ENCODE peak calls at places on chromosomes 13 and 19, in four cellular contexts. One of them, this sample, is unnamed.

GRCh38 chr19:5038631-5039271 is 69.8 kb downstream of the KDM4B start:
- DNase-seq in HepG2: peak
- DNase-seq in K562: peak
- DNase-seq in GM12878: no peak
- DNase-seq in this sample: peak

GRCh38 chr19:53432088-53432661 is 391 bp downstream of the ZNF761 start:
- DNase-seq in HepG2: no peak
- DNase-seq in K562: peak
- DNase-seq in GM12878: no peak
- DNase-seq in this sample: peak

GRCh38 chr13:83221256-83221655 is 661.0 kb downstream of the SLITRK1 start:
- DNase-seq in HepG2: no peak
- DNase-seq in K562: no peak
- DNase-seq in GM12878: no peak
- DNase-seq in this sample: no peak

GRCh38 chr13:32073180-32073864 is 41.7 kb downstream of the FRY start:
- DNase-seq in HepG2: no peak
- DNase-seq in K562: no peak
- DNase-seq in GM12878: no peak
- DNase-seq in this sample: no peak

GRCh38 chr13:100209857-100210580 is 121.1 kb downstream of the PCCA start:
- DNase-seq in HepG2: no peak
- DNase-seq in K562: no peak
- DNase-seq in GM12878: no peak
- DNase-seq in this sample: no peak

GRCh38 chr13:114062754-114063153 is 69.7 kb downstream of the RASA3 start:
- DNase-seq in HepG2: no peak
- DNase-seq in K562: no peak
- DNase-seq in GM12878: no peak
- DNase-seq in this sample: no peak

GRCh38 chr19:34429553-34429952 is 1.4 kb downstream of the UBA2 start:
- DNase-seq in HepG2: no peak
- DNase-seq in K562: no peak
- DNase-seq in GM12878: no peak
- DNase-seq in this sample: no peak

GRCh38 chr13:23956106-23956505 is 58.8 kb upstream of the C1QTNF9B start:
- DNase-seq in HepG2: no peak
- DNase-seq in K562: no peak
- DNase-seq in GM12878: no peak
- DNase-seq in this sample: no peak

GRCh38 chr13:59088716-59089115 is 1075.0 kb downstream of the DIAPH3 start:
- DNase-seq in HepG2: no peak
- DNase-seq in K562: no peak
- DNase-seq in GM12878: no peak
- DNase-seq in this sample: no peak

GRCh38 chr13:111401755-111402154 is 81.3 kb downstream of the TEX29 start:
- DNase-seq in HepG2: no peak
- DNase-seq in K562: no peak
- DNase-seq in GM12878: no peak
- DNase-seq in this sample: no peak

GRCh38 chr19:54431255-54431838 is 16.1 kb downstream of the TTYH1 start:
- DNase-seq in HepG2: no peak
- DNase-seq in K562: no peak
- DNase-seq in GM12878: no peak
- DNase-seq in this sample: no peak

GRCh38 chr13:97226788-97227627 is 4.9 kb downstream of the MBNL2 start:
- DNase-seq in HepG2: no peak
- DNase-seq in K562: no peak
- DNase-seq in GM12878: no peak
- DNase-seq in this sample: peak

GRCh38 chr19:48608798-48609263 is 2.3 kb downstream of the SPACA4 start:
- DNase-seq in HepG2: peak
- DNase-seq in K562: peak
- DNase-seq in GM12878: no peak
- DNase-seq in this sample: peak

GRCh38 chr13:113155201-113155600 is 3.2 kb upstream of the PROZ start:
- DNase-seq in HepG2: no peak
- DNase-seq in K562: no peak
- DNase-seq in GM12878: no peak
- DNase-seq in this sample: no peak

GRCh38 chr13:20121154-20121515 is 39.7 kb downstream of the GJA3 start:
- DNase-seq in HepG2: peak
- DNase-seq in K562: no peak
- DNase-seq in GM12878: no peak
- DNase-seq in this sample: no peak

GRCh38 chr13:51479199-51479523 is 26.3 kb upstream of the INTS6 start:
- DNase-seq in HepG2: peak
- DNase-seq in K562: no peak
- DNase-seq in GM12878: no peak
- DNase-seq in this sample: no peak

DNA sequence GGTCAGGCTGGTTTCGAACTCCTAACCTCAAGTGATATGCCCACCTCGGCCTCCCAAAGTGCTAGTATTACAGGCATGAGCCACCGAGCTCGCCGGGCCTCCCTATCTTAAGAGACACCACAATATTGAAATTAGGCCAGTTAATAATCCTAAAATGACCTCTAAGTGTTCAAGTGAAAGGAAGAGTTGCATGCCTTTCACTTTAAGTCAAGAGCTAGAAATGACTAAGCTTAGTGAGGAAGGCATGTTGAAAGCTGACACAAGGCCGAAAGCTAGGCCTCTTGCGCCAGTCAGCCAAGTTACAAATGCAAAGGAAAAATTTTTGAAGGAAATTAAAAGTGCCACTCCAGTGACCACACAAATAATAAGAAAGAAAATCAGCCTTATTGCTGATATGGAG is 144.5 kb upstream of the FNDC3A start:
- DNase-seq in HepG2: no peak
- DNase-seq in K562: no peak
- DNase-seq in GM12878: peak
- DNase-seq in this sample: no peak
- TF ChIP-seq FOXM1 in HepG2: no peak
- TF ChIP-seq FOXM1 in K562: no peak
- TF ChIP-seq FOXM1 in GM12878: no peak
- TF ChIP-seq FOXM1 in this sample: no peak

DNA sequence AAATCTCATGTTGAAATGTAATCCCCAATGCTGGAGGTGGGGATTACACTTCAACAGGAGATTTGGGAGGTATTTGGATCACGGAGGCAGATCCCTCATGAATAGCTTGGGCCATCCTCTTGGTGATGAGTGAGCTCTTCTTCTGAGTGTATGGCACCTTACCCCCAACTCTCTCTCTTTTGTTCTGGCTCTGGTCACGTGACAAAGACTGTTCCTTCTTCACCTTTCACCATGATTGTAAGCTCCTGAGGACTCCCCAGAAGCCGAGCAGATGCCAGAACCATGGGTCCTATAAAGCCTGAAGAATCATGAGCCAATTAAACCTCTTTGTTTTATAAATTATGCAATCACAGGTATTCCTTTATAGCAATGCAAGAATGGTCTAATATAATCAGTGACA is 684.2 kb downstream of the LIG4 start:
- DNase-seq in HepG2: no peak
- DNase-seq in K562: no peak
- DNase-seq in GM12878: no peak
- DNase-seq in this sample: no peak
- TF ChIP-seq TARDBP in HepG2: no peak
- TF ChIP-seq TARDBP in K562: no peak
- TF ChIP-seq TARDBP in GM12878: no peak
- TF ChIP-seq TARDBP in this sample: no peak

DNA sequence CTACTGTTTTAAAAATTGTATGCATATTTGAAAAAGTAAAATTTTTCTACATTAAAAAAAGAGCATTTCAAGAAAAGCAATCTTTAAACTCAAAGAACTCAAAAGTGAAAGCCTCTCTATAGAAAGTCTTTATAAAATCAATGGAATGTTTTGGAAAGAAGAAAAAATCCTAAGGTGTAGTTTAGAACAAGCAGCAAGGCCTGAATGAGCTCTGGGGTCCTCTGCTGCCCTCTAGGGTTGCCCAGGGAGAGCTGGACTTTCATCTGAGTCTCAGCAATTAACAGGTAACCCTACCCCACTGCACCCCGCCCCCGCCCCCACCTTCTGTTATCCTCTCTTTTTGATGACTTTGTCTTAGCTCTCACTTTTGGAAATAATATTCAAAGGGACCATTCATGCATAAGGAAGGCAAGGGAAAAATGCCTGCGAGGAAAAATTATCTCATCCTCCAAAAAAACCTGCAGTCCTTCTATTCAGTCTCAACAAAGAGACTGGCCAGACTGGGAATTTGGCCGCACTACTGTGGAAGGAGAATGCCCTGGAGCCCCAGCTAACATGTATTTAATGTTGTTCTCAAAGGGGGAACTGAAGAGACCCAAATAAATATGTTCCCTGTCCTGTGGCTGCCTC is 24.1 kb downstream of the SLC25A30 start:
- DNase-seq in HepG2: peak
- DNase-seq in K562: peak
- DNase-seq in GM12878: no peak
- DNase-seq in this sample: peak
- TF ChIP-seq FOXM1 in HepG2: no peak
- TF ChIP-seq FOXM1 in K562: no peak
- TF ChIP-seq FOXM1 in GM12878: no peak
- TF ChIP-seq FOXM1 in this sample: no peak

GRCh38 chr19:6579450-6580178 is 11.3 kb downstream of the CD70 start:
- DNase-seq in HepG2: no peak
- DNase-seq in K562: no peak
- DNase-seq in GM12878: no peak
- DNase-seq in this sample: no peak

GRCh38 chr19:6580313-6580712 is 10.6 kb downstream of the CD70 start:
- DNase-seq in HepG2: no peak
- DNase-seq in K562: no peak
- DNase-seq in GM12878: no peak
- DNase-seq in this sample: no peak

GRCh38 chr19:6576869-6577281 is 14.1 kb downstream of the CD70 start:
- DNase-seq in HepG2: no peak
- DNase-seq in K562: peak
- DNase-seq in GM12878: no peak
- DNase-seq in this sample: no peak

GRCh38 chr19:6572217-6572616 is 18.7 kb downstream of the CD70 start:
- DNase-seq in HepG2: no peak
- DNase-seq in K562: no peak
- DNase-seq in GM12878: no peak
- DNase-seq in this sample: no peak

DNA sequence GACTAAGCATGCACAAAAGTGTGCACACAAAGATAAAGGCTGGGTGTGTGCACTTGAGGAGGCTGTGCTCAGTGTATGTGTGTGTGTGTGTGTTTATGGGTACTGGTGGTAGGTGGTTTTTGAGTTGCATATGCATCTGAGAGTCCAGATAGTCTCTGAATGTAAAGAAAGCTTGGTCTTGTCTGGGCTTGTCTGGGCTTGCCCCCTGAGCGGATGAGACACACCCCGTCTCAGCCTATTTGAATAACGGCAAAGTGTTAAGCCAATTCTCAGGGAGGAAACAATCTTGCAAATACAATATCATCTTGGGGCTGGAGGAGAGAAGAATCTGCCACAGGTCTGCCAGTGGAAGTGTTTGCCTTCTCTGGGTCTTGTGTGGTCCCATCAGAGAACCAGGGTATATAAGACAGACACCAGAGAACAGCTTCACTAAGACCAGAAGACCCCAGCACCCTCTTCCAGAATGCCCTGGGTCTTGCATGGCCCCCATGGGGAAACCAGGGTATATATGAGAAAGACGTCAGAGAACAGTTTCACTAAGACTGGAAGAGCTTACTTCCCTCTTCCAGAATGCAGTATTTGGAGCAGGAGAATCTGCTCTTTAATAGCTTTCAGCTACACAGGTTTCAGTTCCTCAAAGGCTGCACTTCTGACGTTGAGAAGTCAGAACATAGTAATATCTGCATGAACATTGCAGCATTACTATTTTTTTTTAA is 13.4 kb downstream of the CD70 start:
- DNase-seq in HepG2: no peak
- DNase-seq in K562: peak
- DNase-seq in GM12878: peak
- DNase-seq in this sample: no peak
- TF ChIP-seq TARDBP in HepG2: no peak
- TF ChIP-seq TARDBP in K562: no peak
- TF ChIP-seq TARDBP in GM12878: no peak
- TF ChIP-seq TARDBP in this sample: no peak

GRCh38 chr19:29771708-29772415 is 39.9 kb upstream of the CCNE1 start:
- DNase-seq in HepG2: peak
- DNase-seq in K562: peak
- DNase-seq in GM12878: no peak
- DNase-seq in this sample: peak
- TF ChIP-seq FOXM1 in HepG2: no peak
- TF ChIP-seq FOXM1 in K562: no peak
- TF ChIP-seq FOXM1 in GM12878: no peak
- TF ChIP-seq FOXM1 in this sample: no peak

GRCh38 chr19:7505682-7506384 is 10.1 kb upstream of the ZNF358 start:
- DNase-seq in HepG2: no peak
- DNase-seq in K562: peak
- DNase-seq in GM12878: no peak
- DNase-seq in this sample: peak

GRCh38 chr19:7507884-7508283 is 8.0 kb upstream of the ZNF358 start:
- DNase-seq in HepG2: peak
- DNase-seq in K562: peak
- DNase-seq in GM12878: no peak
- DNase-seq in this sample: peak

GRCh38 chr19:7504684-7505083 is 11.2 kb upstream of the ZNF358 start:
- DNase-seq in HepG2: no peak
- DNase-seq in K562: no peak
- DNase-seq in GM12878: no peak
- DNase-seq in this sample: no peak

GRCh38 chr19:7506385-7507328 is 9.2 kb upstream of the ZNF358 start:
- DNase-seq in HepG2: peak
- DNase-seq in K562: peak
- DNase-seq in GM12878: no peak
- DNase-seq in this sample: peak

GRCh38 chr19:7505288-7505681 is 10.6 kb upstream of the ZNF358 start:
- DNase-seq in HepG2: no peak
- DNase-seq in K562: no peak
- DNase-seq in GM12878: no peak
- DNase-seq in this sample: no peak
- TF ChIP-seq TARDBP in HepG2: no peak
- TF ChIP-seq TARDBP in K562: no peak
- TF ChIP-seq TARDBP in GM12878: no peak
- TF ChIP-seq TARDBP in this sample: no peak

GRCh38 chr13:42275098-42275471 is 3.1 kb downstream of the AKAP11 start:
- DNase-seq in HepG2: no peak
- DNase-seq in K562: no peak
- DNase-seq in GM12878: peak
- DNase-seq in this sample: no peak
- TF ChIP-seq FOXM1 in HepG2: no peak
- TF ChIP-seq FOXM1 in K562: no peak
- TF ChIP-seq FOXM1 in GM12878: no peak
- TF ChIP-seq FOXM1 in this sample: no peak

GRCh38 chr19:7203317-7203716 is 90.9 kb downstream of the INSR start:
- DNase-seq in HepG2: no peak
- DNase-seq in K562: no peak
- DNase-seq in GM12878: no peak
- DNase-seq in this sample: no peak
- TF ChIP-seq TARDBP in HepG2: no peak
- TF ChIP-seq TARDBP in K562: no peak
- TF ChIP-seq TARDBP in GM12878: no peak
- TF ChIP-seq TARDBP in this sample: no peak

This sample was measured in HEK293T.